ENCODE peak calls at places on chromosomes 6 and 20, in five cellular contexts. K, S, P, D and T are unnamed samples.

GRCh38 chr6:109166643-109167042 is 71.3 kb downstream of the CEP57L1 start:
- DNase-seq in P (no peak), S (no peak), D (no peak), K (no peak), T (no peak)

GRCh38 chr20:40230486-40230885 is 458.6 kb downstream of the MAFB start:
- DNase-seq in K (no peak), P (no peak), S (no peak), D (no peak), T (no peak)

GRCh38 chr6:21908117-21908848 is 314.7 kb downstream of the SOX4 start:
- DNase-seq in S (no peak), P (no peak), D (no peak), K (no peak), T (no peak)

GRCh38 chr6:135820340-135820739 is 31.2 kb upstream of the PDE7B start:
- DNase-seq in P (no peak), D (no peak), K (no peak), S (no peak), T (no peak)

GRCh38 chr20:400451-401275 is 7.4 kb upstream of the RBCK1 start:
- DNase-seq in P (peak), S (no peak), D (no peak), K (no peak), T (peak)

GRCh38 chr20:44398303-44398702 is 42.8 kb downstream of the HNF4A start:
- DNase-seq in S (no peak), K (no peak), P (peak), D (no peak), T (no peak)

GRCh38 chr6:111746983-111747773 is 126.1 kb downstream of the FYN start:
- DNase-seq in K (no peak), S (no peak), P (no peak), D (no peak), T (no peak)

GRCh38 chr20:22577515-22578220 is 6.7 kb downstream of the FOXA2 start:
- DNase-seq in K (no peak), D (no peak), P (no peak), S (peak), T (no peak)

GRCh38 chr20:51715873-51716215 is 52.3 kb downstream of the ATP9A start:
- DNase-seq in K (no peak), P (no peak), S (no peak), D (no peak), T (no peak)

GRCh38 chr6:43740961-43741764 is 28.8 kb upstream of the VEGFA start:
- DNase-seq in P (no peak), S (no peak), D (no peak), K (no peak), T (no peak)

GRCh38 chr6:89950446-89950845 is 56.2 kb downstream of the GJA10 start:
- DNase-seq in K (no peak), S (no peak), P (no peak), D (no peak), T (no peak)

GRCh38 chr6:7726416-7727149 is 684 bp downstream of the BMP6 start:
- DNase-seq in D (no peak), K (no peak), S (no peak), P (peak), T (peak)

GRCh38 chr6:101912266-101912665 is 518.8 kb downstream of the GRIK2 start:
- DNase-seq in D (no peak), S (no peak), K (no peak), P (no peak), T (no peak)

GRCh38 chr6:38517005-38517404 is 122.7 kb downstream of the BTBD9 start:
- DNase-seq in D (no peak), K (no peak), S (peak), P (peak), T (no peak)

GRCh38 chr20:57389695-57390603 is 1.2 kb upstream of the RBM38 start:
- DNase-seq in K (no peak), D (no peak), P (no peak), S (no peak), T (peak)

GRCh38 chr6:155125916-155126315 is 130.8 kb downstream of the TIAM2 start:
- DNase-seq in P (no peak), S (no peak), K (no peak), D (no peak), T (no peak)

GRCh38 chr6:35049346-35049745 is 91.8 kb downstream of the TCP11 start:
- DNase-seq in D (no peak), S (no peak), K (no peak), P (no peak), T (no peak)

GRCh38 chr20:37347347-37347823 is 1.4 kb downstream of the SRC start:
- DNase-seq in S (no peak), K (no peak), P (no peak), D (no peak), T (no peak)

GRCh38 chr6:149484733-149485700 is at the start of gene ZC3H12D:
- DNase-seq in K (no peak), P (peak), S (peak), D (no peak), T (no peak)

GRCh38 chr6:114100421-114100820 is 129.5 kb upstream of the HDAC2 start:
- DNase-seq in S (no peak), P (no peak), D (no peak), K (no peak), T (no peak)

GRCh38 chr6:1310628-1311399 is 1.1 kb upstream of the FOXQ1 start:
- DNase-seq in K (no peak), S (peak), P (peak), D (no peak), T (no peak)

GRCh38 chr6:154548130-154548830 is 37.8 kb upstream of the CNKSR3 start:
- DNase-seq in D (no peak), P (no peak), K (no peak), S (no peak), T (no peak)

GRCh38 chr20:5772704-5773103 is 22.5 kb downstream of the SHLD1 start:
- DNase-seq in P (no peak), K (no peak), D (no peak), S (no peak), T (no peak)

GRCh38 chr6:42307141-42307470 is 89.4 kb upstream of the MRPS10 start:
- DNase-seq in D (no peak), K (no peak), S (no peak), P (no peak), T (no peak)

GRCh38 chr6:72911463-72912153 is 289.7 kb downstream of the KCNQ5 start:
- DNase-seq in P (no peak), K (no peak), S (no peak), D (no peak), T (no peak)

GRCh38 chr6:39850897-39851296 is 58.7 kb downstream of the DAAM2 start:
- DNase-seq in K (peak), D (no peak), P (no peak), S (no peak), T (no peak)

GRCh38 chr6:143621876-143622605 is 55.7 kb upstream of the PHACTR2 start:
- DNase-seq in K (no peak), P (no peak), S (no peak), D (no peak), T (no peak)

GRCh38 chr20:50855498-50856474 is 60.9 kb downstream of the BCAS4 start:
- DNase-seq in K (no peak), D (no peak), S (peak), P (peak), T (no peak)

GRCh38 chr20:21510995-21511394 is 2.9 kb downstream of the NKX2-2 start:
- DNase-seq in P (no peak), S (no peak), D (no peak), K (no peak), T (no peak)

GRCh38 chr6:166446567-166447065 is 63.9 kb upstream of the MPC1 start:
- DNase-seq in P (no peak), D (no peak), K (no peak), S (no peak), T (no peak)

GRCh38 chr20:48697845-48698491 is 129.8 kb downstream of the PREX1 start:
- DNase-seq in P (peak), D (no peak), S (peak), K (no peak), T (no peak)

GRCh38 chr6:127118505-127119360 is at the start of gene RSPO3:
- DNase-seq in D (no peak), S (no peak), P (peak), K (no peak), T (no peak)

GRCh38 chr6:125358898-125359297 is 57.1 kb upstream of the HDDC2 start:
- DNase-seq in D (no peak), S (no peak), P (no peak), K (no peak), T (no peak)

GRCh38 chr20:32004963-32005362 is 5.3 kb upstream of the CCM2L start:
- DNase-seq in S (no peak), D (no peak), K (no peak), P (peak), T (peak)

GRCh38 chr6:157716553-157716952 is 106.5 kb upstream of the SNX9 start:
- DNase-seq in S (no peak), D (no peak), K (no peak), P (no peak), T (no peak)

GRCh38 chr6:24484657-24485318 is 4.6 kb downstream of the GPLD1 start:
- DNase-seq in P (no peak), S (no peak), D (no peak), K (no peak), T (no peak)

GRCh38 chr6:55980627-55981211 is 105.3 kb upstream of the BMP5 start:
- DNase-seq in P (peak), K (no peak), S (peak), D (no peak), T (no peak)

DNA sequence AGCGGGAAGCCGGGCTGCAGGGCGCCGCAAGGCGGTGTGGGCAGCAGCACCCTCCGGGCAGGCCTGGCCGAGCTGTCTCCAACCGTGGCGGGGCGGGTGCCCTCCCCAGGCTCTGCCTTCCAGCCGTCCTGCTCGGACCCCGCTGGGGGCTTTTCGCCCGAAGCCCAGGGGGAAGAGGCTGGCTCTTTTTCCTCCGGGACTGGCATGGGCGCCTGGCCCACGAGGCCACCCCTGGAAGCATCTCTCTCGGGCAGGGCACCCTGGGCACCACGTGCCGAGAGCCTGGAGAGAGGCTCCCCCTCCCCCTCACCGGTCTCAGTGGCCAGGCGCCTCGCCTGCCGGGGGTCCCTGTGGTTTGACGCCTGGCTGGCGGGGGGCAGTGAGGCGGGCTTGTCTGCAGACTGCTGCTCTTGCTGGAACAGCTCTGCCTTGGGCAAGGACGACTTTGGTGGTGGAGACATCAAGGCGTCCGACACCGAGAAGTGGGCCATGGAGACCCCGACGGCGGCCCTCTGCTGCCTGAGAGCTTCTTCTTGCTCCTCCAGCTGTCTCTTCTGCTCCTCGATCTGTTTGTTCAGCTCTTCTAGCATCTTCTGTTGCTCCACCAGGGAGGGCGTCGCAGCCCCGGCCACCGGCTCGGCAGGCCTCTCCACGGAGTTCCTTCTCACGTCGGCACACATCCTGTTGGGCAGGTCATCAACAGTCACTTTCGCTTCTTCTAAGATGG is 19.5 kb upstream of the TCFL5 start:
- DNase-seq in K (no peak), S (no peak), P (no peak), D (no peak), T (no peak)
- TF ChIP-seq KDM1A in K (no peak), S (no peak), P (no peak), D (no peak), T (no peak)

DNA sequence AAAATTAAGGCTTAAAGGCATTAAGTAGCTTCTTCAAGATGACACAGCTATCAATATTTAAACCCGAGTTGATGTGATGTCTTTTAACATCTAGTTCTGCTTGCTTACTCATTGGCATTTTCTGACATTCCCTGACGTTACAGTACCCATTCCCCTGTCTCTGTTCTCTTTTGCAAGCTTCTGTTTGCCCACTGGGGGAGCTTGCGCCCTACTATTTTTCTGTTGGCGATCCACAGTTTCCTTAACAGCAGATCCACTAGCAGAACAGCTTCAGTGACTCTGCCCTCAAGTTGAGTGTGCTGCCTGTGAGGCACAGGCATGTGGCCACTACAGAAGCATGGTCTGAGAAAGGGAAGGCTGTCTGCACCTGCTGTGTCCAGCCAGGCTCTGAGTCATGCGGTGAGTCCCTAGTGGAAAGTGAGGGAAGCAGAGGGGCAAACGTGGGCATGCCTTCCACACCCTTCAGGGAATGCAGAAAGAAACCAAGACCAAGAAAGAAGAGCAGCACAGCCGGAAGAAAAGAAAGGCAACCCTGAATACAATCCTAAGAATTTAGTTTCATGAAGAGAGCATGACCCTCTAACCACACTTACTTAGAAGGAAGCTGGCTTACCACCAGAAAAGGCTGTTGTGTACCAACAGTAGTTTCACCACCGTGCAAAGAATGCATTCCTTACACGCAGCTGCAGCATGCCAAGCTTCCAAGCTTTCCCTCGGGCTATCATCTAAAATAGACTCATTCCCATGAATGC is 97.7 kb upstream of the VGLL2 start:
- DNase-seq in S (no peak), P (peak), K (no peak), D (no peak), T (no peak)
- TF ChIP-seq KDM1A in S (no peak), P (no peak), K (no peak), D (no peak), T (no peak)

DNA sequence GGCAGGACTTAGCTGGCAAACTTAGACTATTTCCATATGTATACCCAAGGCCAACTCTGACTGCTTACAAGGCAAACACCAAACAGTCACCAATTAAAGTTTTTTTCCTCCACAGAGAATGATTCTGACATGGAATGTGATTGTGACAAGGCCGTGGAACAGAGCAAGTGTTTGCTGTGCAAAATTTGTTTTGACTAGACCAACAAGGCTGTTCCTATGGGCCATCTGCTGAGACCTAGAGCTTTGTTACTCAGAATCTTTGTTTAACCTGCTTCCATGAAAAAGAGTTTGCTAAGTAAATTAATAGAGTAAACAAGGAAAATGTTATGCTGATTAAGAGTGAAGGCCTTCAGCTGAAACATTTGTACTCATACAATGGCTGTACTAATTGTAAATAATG is 51.5 kb upstream of the IMPG1 start:
- DNase-seq in S (no peak), D (no peak), P (no peak), K (no peak), T (no peak)
- TF ChIP-seq KDM1A in S (no peak), D (no peak), P (no peak), K (no peak), T (no peak)

GRCh38 chr6:29818892-29819291 is 8.7 kb upstream of the HLA-G start:
- DNase-seq in S (no peak), P (no peak), D (no peak), K (no peak), T (no peak)

GRCh38 chr6:29814379-29815117 is 13.1 kb upstream of the HLA-G start:
- DNase-seq in P (no peak), S (no peak), K (no peak), D (no peak), T (no peak)

GRCh38 chr6:29813809-29814208 is 13.8 kb upstream of the HLA-G start:
- DNase-seq in K (no peak), D (no peak), P (peak), S (peak), T (peak)

GRCh38 chr6:29815118-29815750 is 12.4 kb upstream of the HLA-G start:
- DNase-seq in K (no peak), S (no peak), D (no peak), P (no peak), T (peak)

GRCh38 chr6:29816030-29816429 is 11.6 kb upstream of the HLA-G start:
- DNase-seq in D (no peak), P (no peak), K (no peak), S (no peak), T (no peak)
- TF ChIP-seq KDM1A in D (no peak), P (no peak), K (no peak), S (no peak), T (no peak)

GRCh38 chr6:32940656-32941411 is at the start of gene HLA-DMB:
- DNase-seq in K (peak), P (peak), D (no peak), S (peak), T (peak)

GRCh38 chr6:32943864-32944263 is 3.0 kb upstream of the HLA-DMB start:
- DNase-seq in K (no peak), S (no peak), D (no peak), P (no peak), T (no peak)

GRCh38 chr6:32944265-32944664 is 3.4 kb upstream of the HLA-DMB start:
- DNase-seq in D (no peak), S (no peak), P (no peak), K (peak), T (no peak)

GRCh38 chr6:32942555-32942954 is 1.7 kb upstream of the HLA-DMB start:
- DNase-seq in K (no peak), D (no peak), P (no peak), S (no peak), T (no peak)

DNA sequence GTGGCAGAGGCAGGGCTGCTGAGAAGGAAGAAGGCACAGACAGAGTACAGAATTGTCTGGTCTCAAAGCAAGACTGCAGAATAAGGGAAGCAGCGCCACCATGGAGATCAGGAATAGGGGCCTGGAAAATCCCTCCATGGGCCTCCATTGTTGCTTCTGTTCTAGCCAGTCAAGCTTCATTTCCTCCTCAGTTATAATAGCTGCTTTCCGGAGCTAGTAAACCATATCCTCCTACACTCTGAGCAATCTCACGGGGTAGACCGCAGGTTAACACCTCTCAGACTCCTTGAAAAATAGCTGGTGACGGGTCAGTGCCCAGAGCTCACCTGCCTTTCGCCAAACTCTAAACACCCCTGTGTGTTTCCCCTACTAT is 570 bp upstream of the HLA-DMB start:
- DNase-seq in K (peak), P (no peak), S (no peak), D (no peak), T (no peak)
- TF ChIP-seq KDM1A in K (no peak), P (no peak), S (no peak), D (no peak), T (no peak)

GRCh38 chr6:47195251-47195650 is 114.5 kb downstream of the TNFRSF21 start:
- DNase-seq in P (no peak), D (no peak), S (no peak), K (no peak), T (no peak)
- TF ChIP-seq KDM1A in P (no peak), D (no peak), S (no peak), K (no peak), T (no peak)